ENCODE peak calls at places on chromosomes 4 and X, in nine cellular contexts. One of them, this sample, is unnamed.

GRCh38 chrX:70970482-70970999 is 39.6 kb upstream of the SLC7A3 start:
- DNase-seq in COR-L47: peak
- DNase-seq in ascending aorta: no peak
- DNase-seq in activated CD4-positive, alpha-beta T cell treated with anti-CD3 and anti-CD28 coated beads, Interleukin-2, amount 10 ng/mL, durations not matched to agents 7 days and 5 days: no peak
- DNase-seq in substantia nigra: no peak
- DNase-seq in germinal center: peak
- DNase-seq in activated naive CD4-positive, alpha-beta T cell treated with Interleukin-2 at 50 U/mL for 16 hours: no peak
- DNase-seq in GM19239: no peak
- DNase-seq in pancreas: no peak
- DNase-seq in this sample: no peak

GRCh38 chr4:82381661-82382284 is 8.0 kb upstream of the HNRNPD start:
- DNase-seq in COR-L47: no peak
- DNase-seq in ascending aorta: no peak
- DNase-seq in activated CD4-positive, alpha-beta T cell treated with anti-CD3 and anti-CD28 coated beads, Interleukin-2, amount 10 ng/mL, durations not matched to agents 7 days and 5 days: no peak
- DNase-seq in substantia nigra: no peak
- DNase-seq in germinal center: no peak
- DNase-seq in activated naive CD4-positive, alpha-beta T cell treated with Interleukin-2 at 50 U/mL for 16 hours: no peak
- DNase-seq in GM19239: no peak
- DNase-seq in pancreas: no peak
- DNase-seq in this sample: no peak

GRCh38 chr4:181970356-181970755 is 272.8 kb upstream of the TENM3 start:
- DNase-seq in COR-L47: no peak
- DNase-seq in ascending aorta: no peak
- DNase-seq in activated CD4-positive, alpha-beta T cell treated with anti-CD3 and anti-CD28 coated beads, Interleukin-2, amount 10 ng/mL, durations not matched to agents 7 days and 5 days: no peak
- DNase-seq in substantia nigra: no peak
- DNase-seq in germinal center: no peak
- DNase-seq in activated naive CD4-positive, alpha-beta T cell treated with Interleukin-2 at 50 U/mL for 16 hours: no peak
- DNase-seq in GM19239: no peak
- DNase-seq in pancreas: no peak
- DNase-seq in this sample: no peak

GRCh38 chr4:25694466-25694865 is 38.8 kb downstream of the SLC34A2 start:
- DNase-seq in COR-L47: no peak
- DNase-seq in ascending aorta: no peak
- DNase-seq in activated CD4-positive, alpha-beta T cell treated with anti-CD3 and anti-CD28 coated beads, Interleukin-2, amount 10 ng/mL, durations not matched to agents 7 days and 5 days: no peak
- DNase-seq in substantia nigra: no peak
- DNase-seq in germinal center: no peak
- DNase-seq in activated naive CD4-positive, alpha-beta T cell treated with Interleukin-2 at 50 U/mL for 16 hours: no peak
- DNase-seq in GM19239: no peak
- DNase-seq in pancreas: no peak
- DNase-seq in this sample: no peak

GRCh38 chrX:123698979-123699378 is 33.9 kb downstream of the THOC2 start:
- DNase-seq in COR-L47: peak
- DNase-seq in ascending aorta: no peak
- DNase-seq in activated CD4-positive, alpha-beta T cell treated with anti-CD3 and anti-CD28 coated beads, Interleukin-2, amount 10 ng/mL, durations not matched to agents 7 days and 5 days: no peak
- DNase-seq in substantia nigra: no peak
- DNase-seq in germinal center: no peak
- DNase-seq in activated naive CD4-positive, alpha-beta T cell treated with Interleukin-2 at 50 U/mL for 16 hours: no peak
- DNase-seq in GM19239: no peak
- DNase-seq in pancreas: no peak
- DNase-seq in this sample: no peak

GRCh38 chrX:133630362-133630761 is 215.1 kb upstream of the GPC4 start:
- DNase-seq in COR-L47: no peak
- DNase-seq in ascending aorta: no peak
- DNase-seq in activated CD4-positive, alpha-beta T cell treated with anti-CD3 and anti-CD28 coated beads, Interleukin-2, amount 10 ng/mL, durations not matched to agents 7 days and 5 days: no peak
- DNase-seq in substantia nigra: no peak
- DNase-seq in germinal center: no peak
- DNase-seq in activated naive CD4-positive, alpha-beta T cell treated with Interleukin-2 at 50 U/mL for 16 hours: no peak
- DNase-seq in GM19239: no peak
- DNase-seq in pancreas: no peak
- DNase-seq in this sample: no peak

GRCh38 chr4:11151500-11151899 is 277.2 kb downstream of the HS3ST1 start:
- DNase-seq in COR-L47: no peak
- DNase-seq in ascending aorta: no peak
- DNase-seq in activated CD4-positive, alpha-beta T cell treated with anti-CD3 and anti-CD28 coated beads, Interleukin-2, amount 10 ng/mL, durations not matched to agents 7 days and 5 days: no peak
- DNase-seq in substantia nigra: no peak
- DNase-seq in germinal center: no peak
- DNase-seq in activated naive CD4-positive, alpha-beta T cell treated with Interleukin-2 at 50 U/mL for 16 hours: no peak
- DNase-seq in GM19239: no peak
- DNase-seq in pancreas: no peak
- DNase-seq in this sample: no peak

GRCh38 chr4:176001171-176002006 is 64.3 kb upstream of the WDR17 start:
- DNase-seq in COR-L47: peak
- DNase-seq in ascending aorta: no peak
- DNase-seq in activated CD4-positive, alpha-beta T cell treated with anti-CD3 and anti-CD28 coated beads, Interleukin-2, amount 10 ng/mL, durations not matched to agents 7 days and 5 days: no peak
- DNase-seq in substantia nigra: peak
- DNase-seq in germinal center: peak
- DNase-seq in activated naive CD4-positive, alpha-beta T cell treated with Interleukin-2 at 50 U/mL for 16 hours: no peak
- DNase-seq in GM19239: no peak
- DNase-seq in pancreas: peak
- DNase-seq in this sample: no peak

GRCh38 chr4:56505269-56506109 is at the start of gene ARL9:
- DNase-seq in COR-L47: peak
- DNase-seq in ascending aorta: peak
- DNase-seq in activated CD4-positive, alpha-beta T cell treated with anti-CD3 and anti-CD28 coated beads, Interleukin-2, amount 10 ng/mL, durations not matched to agents 7 days and 5 days: peak
- DNase-seq in substantia nigra: no peak
- DNase-seq in germinal center: peak
- DNase-seq in activated naive CD4-positive, alpha-beta T cell treated with Interleukin-2 at 50 U/mL for 16 hours: peak
- DNase-seq in GM19239: peak
- DNase-seq in pancreas: peak
- DNase-seq in this sample: peak

GRCh38 chrX:134580947-134581346 is 77.3 kb downstream of the PLAC1 start:
- DNase-seq in COR-L47: no peak
- DNase-seq in ascending aorta: no peak
- DNase-seq in activated CD4-positive, alpha-beta T cell treated with anti-CD3 and anti-CD28 coated beads, Interleukin-2, amount 10 ng/mL, durations not matched to agents 7 days and 5 days: no peak
- DNase-seq in substantia nigra: no peak
- DNase-seq in germinal center: no peak
- DNase-seq in activated naive CD4-positive, alpha-beta T cell treated with Interleukin-2 at 50 U/mL for 16 hours: no peak
- DNase-seq in GM19239: no peak
- DNase-seq in pancreas: no peak
- DNase-seq in this sample: no peak

GRCh38 chrX:11579856-11580595 is 85.7 kb downstream of the ARHGAP6 start:
- DNase-seq in COR-L47: no peak
- DNase-seq in ascending aorta: no peak
- DNase-seq in activated CD4-positive, alpha-beta T cell treated with anti-CD3 and anti-CD28 coated beads, Interleukin-2, amount 10 ng/mL, durations not matched to agents 7 days and 5 days: no peak
- DNase-seq in substantia nigra: no peak
- DNase-seq in germinal center: no peak
- DNase-seq in activated naive CD4-positive, alpha-beta T cell treated with Interleukin-2 at 50 U/mL for 16 hours: no peak
- DNase-seq in GM19239: no peak
- DNase-seq in pancreas: no peak
- DNase-seq in this sample: no peak

GRCh38 chr4:84917087-84917821 is 49.2 kb downstream of the WDFY3 start:
- DNase-seq in COR-L47: no peak
- DNase-seq in ascending aorta: no peak
- DNase-seq in activated CD4-positive, alpha-beta T cell treated with anti-CD3 and anti-CD28 coated beads, Interleukin-2, amount 10 ng/mL, durations not matched to agents 7 days and 5 days: no peak
- DNase-seq in substantia nigra: peak
- DNase-seq in germinal center: no peak
- DNase-seq in activated naive CD4-positive, alpha-beta T cell treated with Interleukin-2 at 50 U/mL for 16 hours: no peak
- DNase-seq in GM19239: no peak
- DNase-seq in pancreas: no peak
- DNase-seq in this sample: no peak

GRCh38 chr4:48585401-48585800 is 95.3 kb downstream of the ZAR1 start:
- DNase-seq in COR-L47: no peak
- DNase-seq in ascending aorta: no peak
- DNase-seq in activated CD4-positive, alpha-beta T cell treated with anti-CD3 and anti-CD28 coated beads, Interleukin-2, amount 10 ng/mL, durations not matched to agents 7 days and 5 days: no peak
- DNase-seq in substantia nigra: no peak
- DNase-seq in germinal center: no peak
- DNase-seq in activated naive CD4-positive, alpha-beta T cell treated with Interleukin-2 at 50 U/mL for 16 hours: no peak
- DNase-seq in GM19239: no peak
- DNase-seq in pancreas: no peak
- DNase-seq in this sample: no peak

GRCh38 chr4:25667931-25668557 is 12.4 kb downstream of the SLC34A2 start:
- DNase-seq in COR-L47: no peak
- DNase-seq in ascending aorta: no peak
- DNase-seq in activated CD4-positive, alpha-beta T cell treated with anti-CD3 and anti-CD28 coated beads, Interleukin-2, amount 10 ng/mL, durations not matched to agents 7 days and 5 days: no peak
- DNase-seq in substantia nigra: no peak
- DNase-seq in germinal center: no peak
- DNase-seq in activated naive CD4-positive, alpha-beta T cell treated with Interleukin-2 at 50 U/mL for 16 hours: no peak
- DNase-seq in GM19239: no peak
- DNase-seq in pancreas: no peak
- DNase-seq in this sample: no peak

GRCh38 chr4:83828601-83829000 is 292.7 kb downstream of the GPAT3 start:
- DNase-seq in COR-L47: no peak
- DNase-seq in ascending aorta: no peak
- DNase-seq in activated CD4-positive, alpha-beta T cell treated with anti-CD3 and anti-CD28 coated beads, Interleukin-2, amount 10 ng/mL, durations not matched to agents 7 days and 5 days: no peak
- DNase-seq in substantia nigra: no peak
- DNase-seq in germinal center: no peak
- DNase-seq in activated naive CD4-positive, alpha-beta T cell treated with Interleukin-2 at 50 U/mL for 16 hours: no peak
- DNase-seq in GM19239: no peak
- DNase-seq in pancreas: no peak
- DNase-seq in this sample: no peak

GRCh38 chr4:42136371-42136770 is 16.1 kb downstream of the BEND4 start:
- DNase-seq in COR-L47: no peak
- DNase-seq in ascending aorta: no peak
- DNase-seq in activated CD4-positive, alpha-beta T cell treated with anti-CD3 and anti-CD28 coated beads, Interleukin-2, amount 10 ng/mL, durations not matched to agents 7 days and 5 days: no peak
- DNase-seq in substantia nigra: no peak
- DNase-seq in germinal center: no peak
- DNase-seq in activated naive CD4-positive, alpha-beta T cell treated with Interleukin-2 at 50 U/mL for 16 hours: no peak
- DNase-seq in GM19239: no peak
- DNase-seq in pancreas: no peak
- DNase-seq in this sample: no peak